ENCODE peak calls at places on chromosomes 7 and 10, in four cellular contexts. One of them, this sample, is unnamed.

GRCh38 chr7:129853661-129854268 is 99.0 kb downstream of the UBE2H start:
- DNase-seq in GM12878: no peak
- DNase-seq in HepG2: no peak
- DNase-seq in H1: no peak
- DNase-seq in this sample: no peak

GRCh38 chr7:151905322-151905721 is 28.4 kb upstream of the PRKAG2 start:
- DNase-seq in H1: no peak
- DNase-seq in GM12878: no peak
- DNase-seq in HepG2: no peak
- DNase-seq in this sample: no peak

GRCh38 chr10:810351-810846 is 120.9 kb upstream of the DIP2C start:
- DNase-seq in H1: no peak
- DNase-seq in HepG2: no peak
- DNase-seq in GM12878: no peak
- DNase-seq in this sample: peak

GRCh38 chr7:129771201-129771927 is 159.8 kb downstream of the NRF1 start:
- DNase-seq in H1: no peak
- DNase-seq in GM12878: no peak
- DNase-seq in HepG2: no peak
- DNase-seq in this sample: no peak

GRCh38 chr10:129464251-129464650 is 2.8 kb upstream of the MGMT start:
- DNase-seq in H1: no peak
- DNase-seq in HepG2: no peak
- DNase-seq in GM12878: no peak
- DNase-seq in this sample: no peak

GRCh38 chr7:144941127-144941526 is 105.3 kb upstream of the TPK1 start:
- DNase-seq in H1: no peak
- DNase-seq in HepG2: no peak
- DNase-seq in GM12878: no peak
- DNase-seq in this sample: no peak

GRCh38 chr10:133613699-133614098 is 12.9 kb downstream of the FRG2B start:
- DNase-seq in GM12878: no peak
- DNase-seq in HepG2: no peak
- DNase-seq in H1: no peak
- DNase-seq in this sample: no peak

GRCh38 chr7:158411232-158411950 is 176.2 kb downstream of the PTPRN2 start:
- DNase-seq in H1: no peak
- DNase-seq in GM12878: no peak
- DNase-seq in HepG2: no peak
- DNase-seq in this sample: no peak

GRCh38 chr10:51405580-51406367 is 293.6 kb downstream of the CSTF2T start:
- DNase-seq in GM12878: no peak
- DNase-seq in H1: no peak
- DNase-seq in HepG2: no peak
- DNase-seq in this sample: no peak

GRCh38 chr7:42494722-42495121 is 257.7 kb upstream of the GLI3 start:
- DNase-seq in GM12878: no peak
- DNase-seq in H1: no peak
- DNase-seq in HepG2: no peak
- DNase-seq in this sample: no peak

GRCh38 chr10:36531621-36532020 is 593.8 kb upstream of the ANKRD30A start:
- DNase-seq in HepG2: no peak
- DNase-seq in H1: no peak
- DNase-seq in GM12878: no peak
- DNase-seq in this sample: no peak

GRCh38 chr7:64883113-64883905 is 19.8 kb upstream of the ZNF273 start:
- DNase-seq in H1: no peak
- DNase-seq in GM12878: no peak
- DNase-seq in HepG2: no peak
- DNase-seq in this sample: no peak

GRCh38 chr7:106313456-106313891 is 28.7 kb upstream of the NAMPT start:
- DNase-seq in GM12878: no peak
- DNase-seq in H1: no peak
- DNase-seq in HepG2: no peak
- DNase-seq in this sample: no peak

GRCh38 chr7:157434701-157435100 is 97.9 kb downstream of the DNAJB6 start:
- DNase-seq in HepG2: no peak
- DNase-seq in GM12878: no peak
- DNase-seq in H1: no peak
- DNase-seq in this sample: no peak

GRCh38 chr7:128121731-128122576 is 90.7 kb upstream of the LRRC4 start:
- DNase-seq in HepG2: no peak
- DNase-seq in GM12878: no peak
- DNase-seq in H1: no peak
- DNase-seq in this sample: no peak

GRCh38 chr10:123391275-123392028 is 237.2 kb downstream of the BUB3 start:
- DNase-seq in GM12878: peak
- DNase-seq in HepG2: no peak
- DNase-seq in H1: no peak
- DNase-seq in this sample: no peak

GRCh38 chr10:73992899-73993788 is 4.8 kb upstream of the VCL start:
- DNase-seq in HepG2: no peak
- DNase-seq in H1: no peak
- DNase-seq in GM12878: no peak
- DNase-seq in this sample: no peak

GRCh38 chr10:115029452-115030375 is 63.5 kb upstream of the ATRNL1 start:
- DNase-seq in H1: no peak
- DNase-seq in HepG2: peak
- DNase-seq in GM12878: no peak
- DNase-seq in this sample: no peak

GRCh38 chr10:51029172-51029641 is 45.1 kb upstream of the PRKG1 start:
- DNase-seq in HepG2: no peak
- DNase-seq in H1: no peak
- DNase-seq in GM12878: no peak
- DNase-seq in this sample: no peak

GRCh38 chr7:138089080-138089901 is 13.0 kb downstream of the AKR1D1 start:
- DNase-seq in H1: no peak
- DNase-seq in HepG2: peak
- DNase-seq in GM12878: no peak
- DNase-seq in this sample: no peak

GRCh38 chr7:66362136-66362535 is 157.0 kb downstream of the TPST1 start:
- DNase-seq in GM12878: no peak
- DNase-seq in H1: no peak
- DNase-seq in HepG2: no peak
- DNase-seq in this sample: no peak

GRCh38 chr10:6062101-6062771 is at the start of gene IL2RA:
- DNase-seq in HepG2: no peak
- DNase-seq in H1: no peak
- DNase-seq in GM12878: no peak
- DNase-seq in this sample: no peak

GRCh38 chr7:26159243-26159642 is 7.2 kb downstream of the NFE2L3 start:
- DNase-seq in H1: no peak
- DNase-seq in GM12878: no peak
- DNase-seq in HepG2: peak
- DNase-seq in this sample: no peak

GRCh38 chr7:129014501-129015101 is 40.3 kb downstream of the TNPO3 start:
- DNase-seq in HepG2: no peak
- DNase-seq in GM12878: no peak
- DNase-seq in H1: no peak
- DNase-seq in this sample: no peak

GRCh38 chr7:91182819-91183405 is 81.3 kb upstream of the FZD1 start:
- DNase-seq in H1: no peak
- DNase-seq in GM12878: no peak
- DNase-seq in HepG2: no peak
- DNase-seq in this sample: no peak

GRCh38 chr10:80567292-80567691 is 29.6 kb downstream of the SH2D4B start:
- DNase-seq in GM12878: no peak
- DNase-seq in H1: no peak
- DNase-seq in HepG2: no peak
- DNase-seq in this sample: no peak

DNA sequence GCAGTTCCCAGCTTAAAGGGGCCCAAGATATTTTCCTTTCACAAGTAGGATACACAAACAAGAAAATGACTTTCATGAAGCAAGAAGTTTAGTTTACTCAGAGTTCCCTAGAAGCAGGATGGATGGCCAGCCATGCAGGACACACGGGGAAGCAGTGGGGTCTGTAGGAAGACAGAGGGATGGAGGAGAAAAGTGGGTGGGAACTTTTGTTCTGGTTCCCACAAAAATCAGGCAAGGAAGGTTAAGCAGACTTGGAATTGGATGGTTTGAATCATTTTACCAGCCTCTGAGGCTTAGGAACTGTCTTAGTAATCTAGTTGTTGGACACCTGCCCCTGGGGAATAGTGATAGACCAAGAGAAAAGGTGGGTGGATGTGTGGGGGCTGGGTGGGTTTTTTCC is 263.3 kb upstream of the VSTM2A start:
- DNase-seq in H1: no peak
- DNase-seq in HepG2: no peak
- DNase-seq in GM12878: no peak
- DNase-seq in this sample: peak
- TF ChIP-seq ZNF274 in H1: no peak
- TF ChIP-seq ZNF274 in HepG2: no peak
- TF ChIP-seq ZNF274 in GM12878: no peak
- TF ChIP-seq ZNF274 in this sample: no peak

DNA sequence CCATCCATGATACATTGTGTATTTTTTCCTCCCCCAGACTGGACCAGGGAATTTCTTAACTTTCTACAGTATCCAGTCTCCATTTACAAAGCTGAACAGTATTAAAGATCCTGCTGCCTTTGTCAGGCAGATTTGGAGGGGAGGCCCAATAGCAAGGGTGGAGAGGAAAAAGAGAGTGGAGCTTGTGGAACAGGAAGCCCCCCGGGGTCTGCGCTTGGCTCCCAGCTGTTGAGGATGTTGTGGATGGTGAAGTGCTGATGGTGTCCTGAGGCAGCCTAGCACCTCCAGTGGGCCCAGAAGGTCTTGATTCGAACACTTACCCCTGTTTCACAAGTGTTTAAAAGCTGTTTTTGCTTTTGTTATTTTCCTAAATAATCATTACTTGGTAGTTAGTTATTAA is 29.5 kb upstream of the MTPAP start:
- DNase-seq in HepG2: no peak
- DNase-seq in H1: no peak
- DNase-seq in GM12878: no peak
- DNase-seq in this sample: peak
- TF ChIP-seq YY1 in HepG2: no peak
- TF ChIP-seq YY1 in H1: no peak
- TF ChIP-seq YY1 in GM12878: no peak
- TF ChIP-seq YY1 in this sample: no peak

GRCh38 chr7:30920584-30921539 is 9.2 kb downstream of the AQP1 start:
- DNase-seq in HepG2: no peak
- DNase-seq in GM12878: no peak
- DNase-seq in H1: no peak
- DNase-seq in this sample: no peak
- TF ChIP-seq SUZ12 in HepG2: no peak
- TF ChIP-seq SUZ12 in GM12878: no peak
- TF ChIP-seq SUZ12 in H1: no peak
- TF ChIP-seq SUZ12 in this sample: no peak

GRCh38 chr7:130874071-130874915 is 140.3 kb upstream of the KLF14 start:
- DNase-seq in HepG2: no peak
- DNase-seq in GM12878: no peak
- DNase-seq in H1: no peak
- DNase-seq in this sample: no peak
- TF ChIP-seq ZNF274 in HepG2: no peak
- TF ChIP-seq ZNF274 in GM12878: no peak
- TF ChIP-seq ZNF274 in H1: no peak
- TF ChIP-seq ZNF274 in this sample: no peak

GRCh38 chr7:19920705-19921104 is 147.3 kb upstream of the TMEM196 start:
- DNase-seq in HepG2: no peak
- DNase-seq in GM12878: no peak
- DNase-seq in H1: no peak
- DNase-seq in this sample: peak
- TF ChIP-seq YY1 in HepG2: no peak
- TF ChIP-seq YY1 in GM12878: no peak
- TF ChIP-seq YY1 in H1: no peak
- TF ChIP-seq YY1 in this sample: no peak

DNA sequence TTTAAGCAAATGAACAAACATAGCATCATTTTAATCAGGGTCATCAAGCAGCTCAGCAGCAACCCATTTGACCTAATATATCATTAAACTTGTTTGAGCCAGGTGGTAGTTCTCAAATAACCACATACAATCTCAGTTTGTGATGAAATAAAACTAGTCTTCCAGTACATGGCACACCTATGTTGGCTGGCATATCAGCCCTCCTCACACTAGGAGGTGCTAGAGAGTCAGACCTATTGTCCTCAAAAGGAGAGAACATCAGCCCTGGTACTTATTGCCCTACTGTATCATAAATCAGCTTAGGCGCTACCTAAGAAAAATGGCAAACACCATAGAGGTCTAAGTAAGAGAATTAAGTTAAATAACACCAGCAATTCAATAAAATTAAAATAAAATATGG is 81.7 kb downstream of the CABCOCO1 start:
- DNase-seq in GM12878: no peak
- DNase-seq in HepG2: no peak
- DNase-seq in H1: no peak
- DNase-seq in this sample: no peak
- TF ChIP-seq SUZ12 in GM12878: no peak
- TF ChIP-seq SUZ12 in HepG2: no peak
- TF ChIP-seq SUZ12 in H1: no peak
- TF ChIP-seq SUZ12 in this sample: no peak

GRCh38 chr10:29634764-29635625 is at the start of gene SVIL:
- DNase-seq in H1: no peak
- DNase-seq in GM12878: no peak
- DNase-seq in HepG2: peak
- DNase-seq in this sample: no peak
- TF ChIP-seq ZNF274 in H1: no peak
- TF ChIP-seq ZNF274 in GM12878: no peak
- TF ChIP-seq ZNF274 in HepG2: no peak
- TF ChIP-seq ZNF274 in this sample: no peak

GRCh38 chr10:117004627-117005453 is at the start of gene SHTN1:
- DNase-seq in GM12878: no peak
- DNase-seq in H1: peak
- DNase-seq in HepG2: peak
- DNase-seq in this sample: no peak
- TF ChIP-seq YY1 in GM12878: no peak
- TF ChIP-seq YY1 in H1: peak
- TF ChIP-seq YY1 in HepG2: peak
- TF ChIP-seq YY1 in this sample: no peak

This sample was measured in NT2/D1.